ENCODE peak calls at places on chromosomes 3 and 15, in seven cellular contexts. J is left ventricle myocardium inferior, A is memory B cell, Z is amniotic epithelial cell, K is mesendoderm, F is RPMI8226, E is AG09309. V is an unnamed sample.

GRCh38 chr15:49686626-49687025 is 65.8 kb downstream of the DTWD1 start:
- DNase-seq in J (no peak), A (no peak), Z (peak), K (no peak), F (no peak), E (no peak), V (no peak)

GRCh38 chr3:177337548-177338331 is 140.5 kb upstream of the TBL1XR1 start:
- DNase-seq in J (no peak), A (peak), Z (peak), K (no peak), F (no peak), E (no peak), V (no peak)

GRCh38 chr3:133943639-133944131 is 48.0 kb upstream of the RAB6B start:
- DNase-seq in J (no peak), A (no peak), Z (peak), K (no peak), F (peak), E (peak), V (no peak)

GRCh38 chr3:191350389-191351090 is 20.2 kb upstream of the UTS2B start:
- DNase-seq in J (no peak), A (no peak), Z (peak), K (no peak), F (no peak), E (no peak), V (no peak)

GRCh38 chr15:70362911-70363310 is 265.2 kb upstream of the TLE3 start:
- DNase-seq in J (no peak), A (no peak), Z (peak), K (peak), F (peak), E (no peak), V (no peak)

GRCh38 chr15:27219636-27220035 is 248.7 kb downstream of the GABRG3 start:
- DNase-seq in J (no peak), A (no peak), Z (no peak), K (no peak), F (no peak), E (no peak), V (no peak)

GRCh38 chr3:71488391-71488809 is 95.1 kb downstream of the FOXP1 start:
- DNase-seq in J (no peak), A (no peak), Z (no peak), K (no peak), F (no peak), E (no peak), V (no peak)

GRCh38 chr3:11655188-11655928 is 11.6 kb upstream of the VGLL4 start:
- DNase-seq in J (no peak), A (no peak), Z (no peak), K (peak), F (no peak), E (no peak), V (no peak)

GRCh38 chr3:39196034-39196433 is 3.6 kb upstream of the XIRP1 start:
- DNase-seq in J (no peak), A (no peak), Z (no peak), K (no peak), F (no peak), E (no peak), V (no peak)

GRCh38 chr15:48616216-48616615 is 29.3 kb downstream of the FBN1 start:
- DNase-seq in J (no peak), A (no peak), Z (peak), K (no peak), F (no peak), E (no peak), V (no peak)

GRCh38 chr15:80072285-80072684 is 12.8 kb downstream of the ZFAND6 start:
- DNase-seq in J (no peak), A (no peak), Z (peak), K (peak), F (peak), E (peak), V (no peak)

GRCh38 chr15:81235781-81236507 is 39.3 kb downstream of the IL16 start:
- DNase-seq in J (peak), A (no peak), Z (peak), K (peak), F (no peak), E (peak), V (no peak)

GRCh38 chr15:98958918-98959639 is 48.5 kb downstream of the PGPEP1L start:
- DNase-seq in J (no peak), A (no peak), Z (no peak), K (no peak), F (no peak), E (no peak), V (no peak)

GRCh38 chr3:123453675-123454074 is 4.8 kb upstream of the ADCY5 start:
- DNase-seq in J (no peak), A (no peak), Z (no peak), K (no peak), F (no peak), E (no peak), V (no peak)

GRCh38 chr15:32119694-32120330 is 89.5 kb downstream of the CHRNA7 start:
- DNase-seq in J (no peak), A (no peak), Z (no peak), K (peak), F (peak), E (no peak), V (no peak)

GRCh38 chr15:21261965-21262850 is 178.1 kb downstream of the POTEB3 start:
- DNase-seq in J (peak), A (no peak), Z (no peak), K (no peak), F (peak), E (no peak), V (no peak)

GRCh38 chr15:90062023-90062728 is 40.1 kb downstream of the IDH2 start:
- DNase-seq in J (peak), A (no peak), Z (peak), K (peak), F (peak), E (no peak), V (no peak)

GRCh38 chr15:83284563-83285283 is at the start of gene BNC1:
- DNase-seq in J (no peak), A (no peak), Z (peak), K (peak), F (no peak), E (no peak), V (no peak)

GRCh38 chr3:123036352-123037014 is 8.9 kb upstream of the SEMA5B start:
- DNase-seq in J (no peak), A (no peak), Z (peak), K (no peak), F (no peak), E (peak), V (no peak)

GRCh38 chr15:25186906-25187645 is 232.3 kb downstream of the SNRPN start:
- DNase-seq in J (no peak), A (no peak), Z (no peak), K (no peak), F (no peak), E (no peak), V (no peak)

GRCh38 chr3:17194116-17194515 is 309.4 kb downstream of the PLCL2 start:
- DNase-seq in J (no peak), A (no peak), Z (no peak), K (no peak), F (no peak), E (no peak), V (no peak)

GRCh38 chr3:195246608-195247007 is 24.4 kb downstream of the XXYLT1 start:
- DNase-seq in J (no peak), A (no peak), Z (no peak), K (no peak), F (no peak), E (no peak), V (no peak)

GRCh38 chr3:18225709-18226108 is 199.4 kb downstream of the SATB1 start:
- DNase-seq in J (no peak), A (no peak), Z (no peak), K (no peak), F (no peak), E (no peak), V (no peak)

GRCh38 chr3:139564290-139564861 is 24.8 kb upstream of the RBP1 start:
- DNase-seq in J (no peak), A (no peak), Z (no peak), K (peak), F (no peak), E (no peak), V (no peak)

GRCh38 chr3:151772825-151773480 is 39.2 kb downstream of the AADACL2 start:
- DNase-seq in J (no peak), A (no peak), Z (peak), K (no peak), F (no peak), E (no peak), V (no peak)

GRCh38 chr3:12464181-12464580 is 20.1 kb upstream of the TSEN2 start:
- DNase-seq in J (no peak), A (no peak), Z (no peak), K (no peak), F (no peak), E (no peak), V (no peak)

V was measured in GM12891.